ENCODE peak calls at places on chromosome 18, in seven cellular contexts. V, K, X, W, N, B and G are unnamed samples.

GRCh38 chr18:13616525-13617035 is 109.8 kb downstream of the FAM210A start:
- DNase-seq in W (no peak), V (no peak), K (no peak), N (no peak), B (no peak), X (no peak), G (no peak)

GRCh38 chr18:44325903-44326650 is 354.6 kb upstream of the SETBP1 start:
- DNase-seq in X (no peak), V (no peak), W (no peak), K (no peak), N (peak; percentile 46), B (peak; percentile 46), G (peak; percentile 33)

GRCh38 chr18:48699761-48700160 is 160.9 kb downstream of the CTIF start:
- DNase-seq in K (no peak), N (no peak), B (no peak), V (no peak), X (no peak), W (no peak), G (no peak)

GRCh38 chr18:12291690-12292089 is 16.4 kb upstream of the TUBB6 start:
- DNase-seq in B (no peak), V (no peak), W (no peak), K (peak; percentile 58), N (no peak), X (no peak), G (peak; percentile 9)

GRCh38 chr18:24595556-24595955 is 135.1 kb downstream of the HRH4 start:
- DNase-seq in W (no peak), V (no peak), B (no peak), N (no peak), X (no peak), K (no peak), G (no peak)

GRCh38 chr18:8188196-8188595 is 421.0 kb upstream of the RAB12 start:
- DNase-seq in X (no peak), B (no peak), V (no peak), N (no peak), W (no peak), K (no peak), G (no peak)

GRCh38 chr18:11498821-11499220 is 110.6 kb upstream of the SLC35G4 start:
- DNase-seq in W (no peak), K (no peak), B (peak; percentile 34), X (no peak), V (no peak), N (no peak), G (no peak)

GRCh38 chr18:8990276-8991031 is 112.0 kb upstream of the NDUFV2 start:
- DNase-seq in W (no peak), X (no peak), K (no peak), N (no peak), B (peak; percentile 59), V (no peak), G (no peak)

GRCh38 chr18:79396431-79397287 is 929 bp downstream of the NFATC1 start:
- DNase-seq in B (peak; percentile 78), K (no peak), W (no peak), X (peak; percentile 50), N (peak; percentile 61), V (no peak), G (peak; percentile 62)

GRCh38 chr18:59272971-59273935 is at the start of gene RAX:
- DNase-seq in N (no peak), W (no peak), K (no peak), B (peak; percentile 50), X (no peak), V (no peak), G (no peak)

GRCh38 chr18:36628435-36629094 is 200.2 kb downstream of the TPGS2 start:
- DNase-seq in X (no peak), W (no peak), B (peak; percentile 78), K (no peak), V (no peak), N (no peak), G (no peak)

GRCh38 chr18:25516121-25516520 is 164.2 kb upstream of the ZNF521 start:
- DNase-seq in K (no peak), B (no peak), N (no peak), W (no peak), V (no peak), X (no peak), G (no peak)

GRCh38 chr18:73461038-73461779 is 593.4 kb upstream of the NETO1 start:
- DNase-seq in B (no peak), V (no peak), N (no peak), K (no peak), W (no peak), X (no peak), G (no peak)

GRCh38 chr18:21134895-21135294 is 23.3 kb upstream of the ROCK1 start:
- DNase-seq in N (no peak), B (no peak), X (peak; percentile 31), K (no peak), V (no peak), W (peak; percentile 12), G (no peak)

GRCh38 chr18:67359868-67360838 is 156.4 kb downstream of the DSEL start:
- DNase-seq in N (no peak), V (no peak), X (peak; percentile 35), B (peak; percentile 85), W (no peak), K (no peak), G (no peak)

GRCh38 chr18:669077-669476 is 11.6 kb downstream of the TYMS start:
- DNase-seq in X (no peak), B (no peak), W (no peak), V (no peak), K (no peak), N (no peak), G (no peak)

GRCh38 chr18:62784338-62784965 is 69.1 kb downstream of the PHLPP1 start:
- DNase-seq in W (no peak), N (no peak), V (no peak), X (no peak), B (no peak), K (no peak), G (no peak)

GRCh38 chr18:39424261-39424660 is 1858.7 kb upstream of the CELF4 start:
- DNase-seq in N (no peak), W (no peak), X (no peak), B (no peak), K (no peak), V (no peak), G (no peak)

GRCh38 chr18:26708814-26709717 is 156.4 kb downstream of the AQP4 start:
- DNase-seq in W (no peak), X (no peak), V (no peak), N (no peak), B (no peak), K (no peak), G (no peak)

GRCh38 chr18:59460060-59460395 is 101.0 kb upstream of the LMAN1 start:
- DNase-seq in X (no peak), W (no peak), N (no peak), V (no peak), K (no peak), B (peak; percentile 31), G (no peak)

GRCh38 chr18:59627414-59627813 is 69.8 kb downstream of the CCBE1 start:
- DNase-seq in V (no peak), K (no peak), W (no peak), X (no peak), N (no peak), B (no peak), G (no peak)

GRCh38 chr18:666628-667027 is 9.2 kb downstream of the TYMS start:
- DNase-seq in K (no peak), N (no peak), W (no peak), B (no peak), V (no peak), X (no peak), G (no peak)

GRCh38 chr18:76260941-76261472 is 234.0 kb downstream of the ZNF516 start:
- DNase-seq in W (no peak), B (no peak), V (no peak), K (no peak), X (no peak), N (no peak), G (no peak)